ENCODE peak calls at places on chromosomes 11 and 22, in seven cellular contexts. N, Q, E, B, W, T and M are unnamed samples.

GRCh38 chr11:109123811-109124787 is 297.9 kb upstream of the C11orf87 start:
- DNase-seq in N (no peak), Q (no peak), E (peak), B (no peak), W (no peak), T (no peak), M (no peak)

GRCh38 chr11:45423475-45424081 is 137.4 kb upstream of the SYT13 start:
- DNase-seq in N (no peak), Q (no peak), E (no peak), B (no peak), W (no peak), T (no peak), M (no peak)

GRCh38 chr11:3046641-3047040 is 10.6 kb downstream of the CARS1 start:
- DNase-seq in N (no peak), Q (no peak), E (no peak), B (no peak), W (no peak), T (no peak), M (no peak)

GRCh38 chr11:10454506-10454901 is 560 bp upstream of the AMPD3 start:
- DNase-seq in N (no peak), Q (no peak), E (no peak), B (no peak), W (no peak), T (no peak), M (no peak)

GRCh38 chr22:29078036-29078868 is 5.4 kb downstream of the KREMEN1 start:
- DNase-seq in N (no peak), Q (no peak), E (no peak), B (no peak), W (no peak), T (no peak), M (no peak)

GRCh38 chr22:23570681-23571080 is 9.4 kb downstream of the IGLL1 start:
- DNase-seq in N (no peak), Q (no peak), E (no peak), B (no peak), W (no peak), T (no peak), M (no peak)

GRCh38 chr11:6273188-6273587 is 13.6 kb downstream of the CCKBR start:
- DNase-seq in N (no peak), Q (no peak), E (no peak), B (no peak), W (no peak), T (no peak), M (no peak)

GRCh38 chr22:30602049-30602448 is 4.9 kb upstream of the TCN2 start:
- DNase-seq in N (no peak), Q (no peak), E (peak), B (no peak), W (no peak), T (peak), M (no peak)

GRCh38 chr11:30488304-30488998 is 97.7 kb downstream of the MPPED2 start:
- DNase-seq in N (no peak), Q (no peak), E (peak), B (no peak), W (no peak), T (peak), M (no peak)

GRCh38 chr22:32794449-32795213 is 6.9 kb upstream of the TIMP3 start:
- DNase-seq in N (no peak), Q (no peak), E (peak), B (no peak), W (no peak), T (no peak), M (no peak)

GRCh38 chr11:104222464-104222863 is 58.5 kb upstream of the PDGFD start:
- DNase-seq in N (no peak), Q (no peak), E (no peak), B (no peak), W (no peak), T (no peak), M (no peak)

GRCh38 chr11:130209944-130210854 is 50.6 kb downstream of the ST14 start:
- DNase-seq in N (no peak), Q (no peak), E (no peak), B (no peak), W (peak), T (no peak), M (no peak)

GRCh38 chr22:48568736-48569330 is 1258.8 kb downstream of the BRD1 start:
- DNase-seq in N (peak), Q (no peak), E (no peak), B (no peak), W (no peak), T (no peak), M (no peak)

GRCh38 chr11:40289370-40289769 is 1170.1 kb downstream of the LRRC4C start:
- DNase-seq in N (no peak), Q (no peak), E (no peak), B (no peak), W (no peak), T (no peak), M (no peak)

GRCh38 chr22:46754826-46755225 is 7.6 kb upstream of the TBC1D22A start:
- DNase-seq in N (no peak), Q (no peak), E (no peak), B (no peak), W (no peak), T (no peak), M (no peak)

GRCh38 chr11:98536023-98536422 is 484.7 kb upstream of the CNTN5 start:
- DNase-seq in N (no peak), Q (no peak), E (no peak), B (no peak), W (no peak), T (no peak), M (no peak)

GRCh38 chr22:19942071-19942885 is 660 bp upstream of the TXNRD2 start:
- DNase-seq in N (peak), Q (no peak), E (peak), B (no peak), W (peak), T (no peak), M (no peak)

GRCh38 chr11:108221981-108222685 is at the start of gene NPAT:
- DNase-seq in N (peak), Q (no peak), E (no peak), B (peak), W (no peak), T (no peak), M (no peak)

GRCh38 chr22:44352378-44353062 is 39.8 kb upstream of the SHISAL1 start:
- DNase-seq in N (peak), Q (no peak), E (no peak), B (no peak), W (no peak), T (no peak), M (no peak)

GRCh38 chr22:19687561-19688300 is 26.6 kb upstream of the SEPTIN5 start:
- DNase-seq in N (peak), Q (no peak), E (no peak), B (no peak), W (no peak), T (peak), M (no peak)

GRCh38 chr11:106384429-106384828 is 307.0 kb downstream of the AASDHPPT start:
- DNase-seq in N (no peak), Q (no peak), E (no peak), B (no peak), W (no peak), T (no peak), M (no peak)

GRCh38 chr11:111730031-111730430 is 36.2 kb downstream of the PPP2R1B start:
- DNase-seq in N (no peak), Q (no peak), E (no peak), B (no peak), W (no peak), T (no peak), M (no peak)

GRCh38 chr11:126076641-126077040 is 14.0 kb upstream of the CDON start:
- DNase-seq in N (no peak), Q (no peak), E (no peak), B (no peak), W (no peak), T (no peak), M (no peak)

GRCh38 chr22:36977401-36977861 is 41.8 kb downstream of the TST start:
- DNase-seq in N (peak), Q (peak), E (peak), B (peak), W (peak), T (peak), M (peak)

GRCh38 chr11:10309163-10310093 is 4.6 kb downstream of the ADM start:
- DNase-seq in N (peak), Q (no peak), E (peak), B (no peak), W (no peak), T (peak), M (no peak)

GRCh38 chr22:38412435-38413084 is 42.4 kb downstream of the KCNJ4 start:
- DNase-seq in N (peak), Q (no peak), E (no peak), B (peak), W (peak), T (peak), M (peak)

GRCh38 chr22:40450651-40451050 is 80.3 kb downstream of the SGSM3 start:
- DNase-seq in N (no peak), Q (no peak), E (no peak), B (no peak), W (no peak), T (no peak), M (no peak)

GRCh38 chr11:125979521-125979920 is 33.7 kb downstream of the VSIG10L2 start:
- DNase-seq in N (no peak), Q (no peak), E (no peak), B (no peak), W (no peak), T (no peak), M (no peak)

GRCh38 chr11:111049131-111049530 is 196.4 kb upstream of the POU2AF2 start:
- DNase-seq in N (no peak), Q (no peak), E (no peak), B (no peak), W (no peak), T (no peak), M (no peak)

GRCh38 chr22:40491990-40492631 is 121.7 kb downstream of the SGSM3 start:
- DNase-seq in N (no peak), Q (no peak), E (peak), B (no peak), W (no peak), T (no peak), M (no peak)

GRCh38 chr11:2512431-2513407 is 67.9 kb downstream of the KCNQ1 start:
- DNase-seq in N (no peak), Q (no peak), E (no peak), B (no peak), W (peak), T (peak), M (no peak)

GRCh38 chr11:46348986-46349401 is 1.7 kb downstream of the DGKZ start:
- DNase-seq in N (no peak), Q (peak), E (no peak), B (peak), W (peak), T (no peak), M (peak)

GRCh38 chr11:130151196-130151595 is 8.4 kb upstream of the ST14 start:
- DNase-seq in N (no peak), Q (no peak), E (no peak), B (no peak), W (no peak), T (no peak), M (no peak)

GRCh38 chr22:47355776-47356432 is 593.5 kb downstream of the TBC1D22A start:
- DNase-seq in N (no peak), Q (no peak), E (no peak), B (no peak), W (no peak), T (no peak), M (no peak)

GRCh38 chr11:21514298-21514697 is 678.6 kb upstream of the ANO5 start:
- DNase-seq in N (no peak), Q (no peak), E (no peak), B (no peak), W (no peak), T (peak), M (no peak)

GRCh38 chr11:131849485-131849884 is 479.1 kb downstream of the NTM start:
- DNase-seq in N (no peak), Q (no peak), E (no peak), B (no peak), W (no peak), T (no peak), M (no peak)

GRCh38 chr11:131744847-131745246 is 374.4 kb downstream of the NTM start:
- DNase-seq in N (no peak), Q (no peak), E (peak), B (no peak), W (no peak), T (no peak), M (no peak)

GRCh38 chr11:46253258-46254134 is 24.0 kb upstream of the CREB3L1 start:
- DNase-seq in N (no peak), Q (no peak), E (no peak), B (no peak), W (no peak), T (peak), M (no peak)

GRCh38 chr22:36369922-36370781 is 17.6 kb downstream of the MYH9 start:
- DNase-seq in N (peak), Q (no peak), E (peak), B (no peak), W (no peak), T (peak), M (no peak)

GRCh38 chr11:68504432-68505066 is 44.0 kb downstream of the PPP6R3 start:
- DNase-seq in N (no peak), Q (no peak), E (no peak), B (no peak), W (no peak), T (no peak), M (no peak)

GRCh38 chr11:68506908-68507307 is 46.4 kb downstream of the PPP6R3 start:
- DNase-seq in N (no peak), Q (no peak), E (no peak), B (no peak), W (no peak), T (peak), M (no peak)

GRCh38 chr11:68503281-68503687 is 42.7 kb downstream of the PPP6R3 start:
- DNase-seq in N (no peak), Q (no peak), E (peak), B (no peak), W (no peak), T (no peak), M (no peak)

GRCh38 chr11:68503792-68504191 is 43.2 kb downstream of the PPP6R3 start:
- DNase-seq in N (no peak), Q (no peak), E (no peak), B (no peak), W (no peak), T (no peak), M (no peak)

GRCh38 chr11:68505596-68505995 is 45.0 kb downstream of the PPP6R3 start:
- DNase-seq in N (no peak), Q (no peak), E (peak), B (no peak), W (no peak), T (no peak), M (no peak)
- H3K27ac ChIP-seq in N (no peak), Q (no peak), E (no peak), B (no peak), W (no peak), T (no peak), M (no peak)

GRCh38 chr11:65854871-65855837 is 2.8 kb downstream of the CFL1 start:
- DNase-seq in N (no peak), Q (no peak), E (no peak), B (no peak), W (no peak), T (no peak), M (no peak)
- H3K27ac ChIP-seq in N (no peak), Q (no peak), E (no peak), B (no peak), W (peak), T (peak), M (no peak)

DNA sequence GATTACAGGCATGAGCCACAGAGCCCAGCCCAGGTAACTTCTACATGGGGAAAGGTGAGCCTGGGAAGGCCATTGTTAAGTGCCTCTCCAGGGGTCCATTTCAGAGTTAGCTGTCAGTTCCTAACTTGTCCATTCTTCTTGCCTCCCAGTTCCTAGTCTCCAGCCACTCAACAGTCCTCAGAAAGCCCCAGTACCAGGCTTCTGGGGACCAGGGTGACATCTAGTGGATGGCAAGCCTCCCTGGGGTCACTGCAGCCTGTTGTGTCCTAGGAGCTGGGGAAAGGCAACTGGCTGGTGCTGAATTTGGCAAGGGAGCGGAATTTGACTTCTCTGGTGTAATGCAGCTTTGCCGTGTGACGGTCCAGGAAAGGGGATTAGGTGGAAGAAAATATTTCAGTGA is 2.1 kb downstream of the LGALS12 start:
- DNase-seq in N (no peak), Q (no peak), E (no peak), B (no peak), W (no peak), T (peak), M (no peak)
- H3K27ac ChIP-seq in N (peak), Q (no peak), E (no peak), B (no peak), W (no peak), T (no peak), M (no peak)

GRCh38 chr11:19995131-19995530 is 165.1 kb downstream of the DBX1 start:
- DNase-seq in N (no peak), Q (no peak), E (peak), B (no peak), W (no peak), T (peak), M (no peak)
- H3K27ac ChIP-seq in N (no peak), Q (no peak), E (peak), B (no peak), W (no peak), T (no peak), M (no peak)

GRCh38 chr11:12871251-12871650 is 137.9 kb upstream of the RASSF10 start:
- DNase-seq in N (no peak), Q (no peak), E (no peak), B (no peak), W (no peak), T (no peak), M (no peak)
- H3K27ac ChIP-seq in N (no peak), Q (no peak), E (peak), B (no peak), W (no peak), T (no peak), M (no peak)

GRCh38 chr11:73467505-73467904 is 91.3 kb downstream of the RELT start:
- DNase-seq in N (no peak), Q (no peak), E (no peak), B (no peak), W (no peak), T (no peak), M (no peak)
- H3K27ac ChIP-seq in N (no peak), Q (no peak), E (no peak), B (no peak), W (no peak), T (no peak), M (no peak)

GRCh38 chr11:96293109-96293508 is 49.9 kb downstream of the MAML2 start:
- DNase-seq in N (no peak), Q (no peak), E (no peak), B (no peak), W (no peak), T (no peak), M (no peak)

GRCh38 chr11:96292291-96293010 is 50.5 kb downstream of the MAML2 start:
- DNase-seq in N (no peak), Q (no peak), E (no peak), B (no peak), W (no peak), T (no peak), M (no peak)

GRCh38 chr11:96294289-96294688 is 48.7 kb downstream of the MAML2 start:
- DNase-seq in N (no peak), Q (no peak), E (no peak), B (no peak), W (no peak), T (no peak), M (no peak)

GRCh38 chr11:96290631-96291030 is 52.4 kb downstream of the MAML2 start:
- DNase-seq in N (no peak), Q (no peak), E (no peak), B (no peak), W (no peak), T (no peak), M (no peak)

DNA sequence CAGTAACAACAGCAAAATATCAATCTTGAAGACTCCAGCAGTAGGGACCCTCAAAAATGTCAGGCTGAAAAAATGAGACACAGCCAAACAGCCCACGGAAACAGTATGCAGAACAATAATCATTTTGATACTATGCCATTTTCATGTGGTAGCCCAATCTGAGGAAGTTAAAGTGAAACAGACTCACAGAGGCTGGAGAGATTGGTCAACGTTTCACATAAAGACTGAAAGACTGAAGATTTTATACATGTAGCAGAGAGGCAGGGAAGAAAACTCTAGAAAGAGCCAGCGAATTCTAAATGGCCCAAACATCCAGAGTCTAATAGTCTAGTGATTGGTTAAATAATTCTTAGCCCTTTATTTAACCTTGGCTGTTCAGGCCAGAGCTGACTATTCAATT is 49.4 kb downstream of the MAML2 start:
- DNase-seq in N (no peak), Q (no peak), E (no peak), B (no peak), W (no peak), T (no peak), M (no peak)
- H3K27ac ChIP-seq in N (peak), Q (no peak), E (no peak), B (no peak), W (no peak), T (no peak), M (no peak)